ENCODE peak calls at places on chromosome 19, in ten cellular contexts. H, L, S, J, T, Y, G, A, B and E are unnamed samples.

GRCh38 chr19:42478765-42479307 is 36.1 kb upstream of the CXCL17 start:
- DNase-seq in H (no peak), L (no peak), S (no peak), J (no peak), T (no peak), Y (no peak), G (no peak), A (no peak), B (no peak), E (no peak)

GRCh38 chr19:32519023-32519422 is 62.0 kb upstream of the PDCD5 start:
- DNase-seq in H (no peak), L (no peak), S (no peak), J (no peak), T (no peak), Y (no peak), G (no peak), A (no peak), B (no peak), E (no peak)

GRCh38 chr19:48290341-48290922 is 20.6 kb downstream of the ZNF114 start:
- DNase-seq in H (no peak), L (no peak), S (no peak), J (peak; percentile 86), T (no peak), Y (no peak), G (no peak), A (peak; percentile 57), B (peak; percentile 90), E (no peak)

GRCh38 chr19:16773939-16774338 is 54.3 kb downstream of the NWD1 start:
- DNase-seq in H (no peak), L (no peak), S (no peak), J (no peak), T (no peak), Y (no peak), G (no peak), A (no peak), B (no peak), E (no peak)

GRCh38 chr19:33286899-33287298 is 15.4 kb downstream of the CEBPA start:
- DNase-seq in H (no peak), L (no peak), S (no peak), J (no peak), T (no peak), Y (no peak), G (no peak), A (no peak), B (no peak), E (no peak)

GRCh38 chr19:11138659-11139526 is 16.7 kb downstream of the SPC24 start:
- DNase-seq in H (peak; percentile 90), L (no peak), S (peak; percentile 94), J (peak; percentile 68), T (peak; percentile 68), Y (peak; percentile 62), G (peak; percentile 86), A (peak; percentile 25), B (peak; percentile 52), E (no peak)

GRCh38 chr19:18800636-18801035 is 9.5 kb upstream of the COMP start:
- DNase-seq in H (no peak), L (no peak), S (no peak), J (no peak), T (no peak), Y (no peak), G (no peak), A (no peak), B (no peak), E (no peak)

GRCh38 chr19:4058696-4059492 is 7.8 kb downstream of the ZBTB7A start:
- DNase-seq in H (no peak), L (no peak), S (peak; percentile 74), J (no peak), T (no peak), Y (peak; percentile 40), G (no peak), A (peak; percentile 52), B (peak; percentile 5), E (no peak)

GRCh38 chr19:35587326-35587725 is 1.4 kb downstream of the PMIS2 start:
- DNase-seq in H (no peak), L (no peak), S (no peak), J (no peak), T (no peak), Y (no peak), G (no peak), A (no peak), B (no peak), E (no peak)

GRCh38 chr19:29815231-29815630 is 3.4 kb downstream of the CCNE1 start:
- DNase-seq in H (no peak), L (no peak), S (no peak), J (no peak), T (no peak), Y (peak; percentile 46), G (no peak), A (no peak), B (no peak), E (no peak)

GRCh38 chr19:56066152-56067023 is 54.7 kb downstream of the ZNF787 start:
- DNase-seq in H (no peak), L (peak; percentile 41), S (peak; percentile 73), J (peak; percentile 94), T (peak; percentile 74), Y (peak; percentile 71), G (peak; percentile 68), A (peak; percentile 92), B (peak; percentile 82), E (no peak)

GRCh38 chr19:18340237-18340989 is at the start of gene PGPEP1:
- DNase-seq in H (no peak), L (no peak), S (peak; percentile 80), J (peak; percentile 97), T (peak; percentile 80), Y (peak; percentile 83), G (peak; percentile 79), A (peak; percentile 96), B (peak; percentile 87), E (no peak)

GRCh38 chr19:33621811-33622504 is at the start of gene CHST8:
- DNase-seq in H (no peak), L (no peak), S (no peak), J (peak; percentile 86), T (peak; percentile 42), Y (peak; percentile 18), G (no peak), A (peak; percentile 75), B (peak; percentile 82), E (no peak)

DNA sequence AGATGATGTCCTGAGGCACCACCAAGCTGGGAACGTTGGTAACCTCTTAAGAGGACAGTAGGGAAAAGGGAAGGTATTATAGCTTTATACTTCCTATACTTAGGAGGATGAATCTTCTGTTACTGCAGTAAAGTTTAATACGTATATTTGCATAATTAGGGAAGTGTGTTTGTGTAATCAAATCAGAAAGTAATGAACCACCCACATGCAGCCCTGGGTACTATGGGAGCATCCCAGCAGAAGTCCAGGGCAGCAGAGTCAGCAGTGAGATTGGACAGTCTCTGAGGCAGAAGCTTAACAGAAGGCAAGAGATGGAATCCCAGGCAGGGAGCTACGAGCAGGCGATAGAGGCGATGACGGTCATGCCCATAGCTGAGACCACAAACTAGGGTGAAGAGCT is 12.5 kb downstream of the SAFB start:
- DNase-seq in H (no peak), L (no peak), S (no peak), J (no peak), T (no peak), Y (no peak), G (no peak), A (no peak), B (no peak), E (no peak)
- H3K36me3 ChIP-seq in H (no peaks in the 10 kb centered on the region), L (no peaks in the 10 kb centered on the region), S (no peaks in the 10 kb centered on the region), J (peaks cover 3% of the 10 kb centered on the region), T (peaks cover 12% of the 10 kb centered on the region), Y (no peaks in the 10 kb centered on the region), G (no peaks in the 10 kb centered on the region), A (peaks cover 80% of the 10 kb centered on the region), B (peaks cover 5% of the 10 kb centered on the region), E (peaks cover 61% of the 10 kb centered on the region)

GRCh38 chr19:5959260-5960004 is 18.5 kb downstream of the RANBP3 start:
- DNase-seq in H (no peak), L (no peak), S (no peak), J (no peak), T (no peak), Y (no peak), G (no peak), A (no peak), B (no peak), E (no peak)

GRCh38 chr19:5963855-5964254 is 14.1 kb downstream of the RANBP3 start:
- DNase-seq in H (no peak), L (no peak), S (no peak), J (no peak), T (no peak), Y (no peak), G (no peak), A (no peak), B (no peak), E (no peak)

GRCh38 chr19:5964816-5965565 is 12.9 kb downstream of the RANBP3 start:
- DNase-seq in H (no peak), L (no peak), S (peak; percentile 54), J (no peak), T (no peak), Y (no peak), G (no peak), A (no peak), B (no peak), E (no peak)

GRCh38 chr19:5960005-5961001 is 17.6 kb downstream of the RANBP3 start:
- DNase-seq in H (no peak), L (no peak), S (peak; percentile 63), J (no peak), T (no peak), Y (no peak), G (no peak), A (no peak), B (no peak), E (no peak)

GRCh38 chr19:5961969-5962945 is 15.7 kb downstream of the RANBP3 start:
- DNase-seq in H (no peak), L (no peak), S (no peak), J (no peak), T (peak; percentile 76), Y (peak; percentile 75), G (peak; percentile 89), A (no peak), B (no peak), E (no peak)
- H3K4me3 ChIP-seq in H (peak overlapping the region; percentile 9), L (no peak overlapping the region), S (no peak overlapping the region), J (no peak overlapping the region), T (no peak overlapping the region), Y (no peak overlapping the region), G (no peak overlapping the region), A (no peak overlapping the region), B (no peak overlapping the region), E (peak overlapping the region; percentile 66)

GRCh38 chr19:50333235-50333736 is 4.1 kb upstream of the KCNC3 start:
- DNase-seq in H (peak; percentile 91), L (peak; percentile 72), S (peak; percentile 91), J (peak; percentile 93), T (peak; percentile 89), Y (peak; percentile 88), G (peak; percentile 96), A (peak; percentile 76), B (peak; percentile 96), E (peak; percentile 45)
- TF ChIP-seq POLR2AphosphoS5 in H (no peak), L (peak; percentile 7), S (no peak), J (no peak), T (no peak), Y (no peak), G (peak; percentile 29), A (no peak), B (no peak), E (no peak)

DNA sequence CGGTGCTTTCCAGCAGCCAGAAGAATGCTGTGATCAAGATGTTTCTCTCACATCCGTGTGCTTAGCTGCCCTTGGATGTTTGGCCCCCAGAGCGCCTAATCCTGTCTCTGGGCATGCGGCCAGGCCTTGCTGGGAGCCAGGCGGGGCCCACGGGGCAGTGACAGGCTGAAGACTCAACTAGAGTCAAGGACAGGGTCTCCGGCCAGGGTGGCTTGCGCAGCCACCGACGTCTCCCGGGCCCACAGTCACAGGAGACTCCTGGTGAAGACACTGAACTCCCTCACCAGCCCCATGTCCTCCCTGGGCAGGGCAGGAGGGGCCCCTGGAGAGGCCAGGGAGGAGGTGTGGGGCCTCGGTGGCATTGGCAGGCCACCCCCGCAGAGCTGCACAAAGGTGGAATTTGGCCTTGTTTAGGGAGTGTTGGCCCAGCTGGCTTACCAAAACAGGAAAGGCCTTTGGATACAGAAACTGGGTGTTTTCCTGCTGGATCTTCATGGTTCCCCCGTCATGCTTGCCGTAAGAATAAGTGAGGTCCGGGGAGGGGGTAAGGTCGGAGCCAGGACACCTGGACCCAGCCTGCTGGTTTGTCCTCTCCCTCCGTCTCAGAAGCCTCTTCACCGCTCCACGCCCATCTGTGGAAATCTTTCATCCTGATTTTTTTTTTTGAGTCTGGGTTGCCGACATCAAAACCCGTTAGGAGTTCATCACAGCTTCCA is 10.0 kb upstream of the NDUFS7 start:
- DNase-seq in H (peak; percentile 59), L (no peak), S (no peak), J (no peak), T (peak; percentile 79), Y (no peak), G (no peak), A (no peak), B (no peak), E (no peak)
- H3K36me3 ChIP-seq in H (peaks cover 74% of the 10 kb centered on the region), L (no peaks in the 10 kb centered on the region), S (peaks cover 40% of the 10 kb centered on the region), J (peaks cover 54% of the 10 kb centered on the region), T (peaks cover 84% of the 10 kb centered on the region), Y (no peaks in the 10 kb centered on the region), G (peaks cover 41% of the 10 kb centered on the region), A (peaks cover 71% of the 10 kb centered on the region), B (peaks cover 7% of the 10 kb centered on the region), E (peaks cover 13% of the 10 kb centered on the region)